ENCODE peak calls at places on chromosomes 1 and 21, in seven cellular contexts. One of them, this sample, is unnamed.
A peak's percentile ranks its signal among the peaks of the same experiment; 100 is the strongest.

GRCh38 chr21:41460578-41461527 is 34.8 kb downstream of the MX1 start:
- DNase-seq in K562: peak; percentile 58
- DNase-seq in SK-N-SH: peak; percentile 73
- DNase-seq in HepG2: peak; percentile 54
- DNase-seq in GM12878: no peak
- DNase-seq in H1: peak; percentile 70
- DNase-seq in HCT116: peak; percentile 27
- DNase-seq in this sample: peak; percentile 81

GRCh38 chr21:35940074-35940927 is 120.0 kb downstream of the SETD4 start:
- DNase-seq in H1: no peak
- DNase-seq in HepG2: peak; percentile 45
- DNase-seq in K562: no peak
- DNase-seq in GM12878: no peak
- DNase-seq in SK-N-SH: peak; percentile 34
- DNase-seq in HCT116: peak; percentile 68
- DNase-seq in this sample: peak; percentile 87

GRCh38 chr1:181383695-181384094 is 99.6 kb upstream of the CACNA1E start:
- DNase-seq in SK-N-SH: no peak
- DNase-seq in K562: no peak
- DNase-seq in HepG2: no peak
- DNase-seq in H1: no peak
- DNase-seq in HCT116: no peak
- DNase-seq in GM12878: no peak
- DNase-seq in this sample: no peak

GRCh38 chr1:65343286-65343685 is 33.9 kb downstream of the DNAJC6 start:
- DNase-seq in SK-N-SH: no peak
- DNase-seq in K562: no peak
- DNase-seq in HCT116: no peak
- DNase-seq in H1: no peak
- DNase-seq in HepG2: no peak
- DNase-seq in GM12878: no peak
- DNase-seq in this sample: no peak

GRCh38 chr1:11704226-11704619 is 12.7 kb downstream of the DRAXIN start:
- DNase-seq in HCT116: no peak
- DNase-seq in K562: no peak
- DNase-seq in HepG2: no peak
- DNase-seq in SK-N-SH: no peak
- DNase-seq in GM12878: no peak
- DNase-seq in H1: no peak
- DNase-seq in this sample: no peak

GRCh38 chr1:117059334-117059677 is 820 bp upstream of the TTF2 start:
- DNase-seq in HCT116: peak; percentile 31
- DNase-seq in HepG2: peak; percentile 24
- DNase-seq in H1: no peak
- DNase-seq in SK-N-SH: no peak
- DNase-seq in GM12878: peak; percentile 52
- DNase-seq in K562: no peak
- DNase-seq in this sample: peak; percentile 72

GRCh38 chr1:25053576-25054075 is 123.5 kb upstream of the RUNX3 start:
- DNase-seq in H1: no peak
- DNase-seq in K562: no peak
- DNase-seq in GM12878: no peak
- DNase-seq in HepG2: no peak
- DNase-seq in SK-N-SH: no peak
- DNase-seq in HCT116: no peak
- DNase-seq in this sample: no peak

GRCh38 chr1:63845346-63845745 is 71.5 kb downstream of the ROR1 start:
- DNase-seq in HepG2: no peak
- DNase-seq in H1: no peak
- DNase-seq in GM12878: no peak
- DNase-seq in K562: no peak
- DNase-seq in HCT116: no peak
- DNase-seq in SK-N-SH: no peak
- DNase-seq in this sample: no peak

GRCh38 chr1:22508991-22509390 is 54.3 kb upstream of the EPHA8 start:
- DNase-seq in HCT116: no peak
- DNase-seq in HepG2: no peak
- DNase-seq in SK-N-SH: no peak
- DNase-seq in GM12878: no peak
- DNase-seq in K562: no peak
- DNase-seq in H1: no peak
- DNase-seq in this sample: no peak

GRCh38 chr21:25491267-25491666 is 116.0 kb downstream of the MRPL39 start:
- DNase-seq in GM12878: no peak
- DNase-seq in HCT116: no peak
- DNase-seq in SK-N-SH: no peak
- DNase-seq in H1: no peak
- DNase-seq in HepG2: no peak
- DNase-seq in K562: no peak
- DNase-seq in this sample: no peak

GRCh38 chr1:44799770-44800584 is at the start of gene PLK3:
- DNase-seq in GM12878: peak; percentile 91
- DNase-seq in H1: peak; percentile 98
- DNase-seq in SK-N-SH: peak; percentile 97
- DNase-seq in HCT116: peak; percentile 96
- DNase-seq in HepG2: peak; percentile 92
- DNase-seq in K562: peak; percentile 92
- DNase-seq in this sample: peak; percentile 92

GRCh38 chr1:216750962-216751361 is 27.7 kb upstream of the ESRRG start:
- DNase-seq in GM12878: no peak
- DNase-seq in HCT116: no peak
- DNase-seq in SK-N-SH: no peak
- DNase-seq in HepG2: no peak
- DNase-seq in K562: no peak
- DNase-seq in H1: no peak
- DNase-seq in this sample: no peak

GRCh38 chr1:33388989-33389771 is 41.7 kb downstream of the PHC2 start:
- DNase-seq in SK-N-SH: no peak
- DNase-seq in GM12878: no peak
- DNase-seq in HCT116: no peak
- DNase-seq in H1: no peak
- DNase-seq in K562: no peak
- DNase-seq in HepG2: no peak
- DNase-seq in this sample: no peak

GRCh38 chr1:27416387-27417111 is 24.1 kb downstream of the GPR3 start:
- DNase-seq in H1: no peak
- DNase-seq in HCT116: peak; percentile 55
- DNase-seq in GM12878: peak; percentile 70
- DNase-seq in HepG2: peak; percentile 44
- DNase-seq in K562: peak; percentile 76
- DNase-seq in SK-N-SH: peak; percentile 45
- DNase-seq in this sample: peak; percentile 63

GRCh38 chr1:112956503-112957132 is 622 bp upstream of the SLC16A1 start:
- DNase-seq in K562: no peak
- DNase-seq in HepG2: peak; percentile 25
- DNase-seq in SK-N-SH: no peak
- DNase-seq in H1: no peak
- DNase-seq in HCT116: no peak
- DNase-seq in GM12878: no peak
- DNase-seq in this sample: no peak

GRCh38 chr1:26723013-26723991 is 27.5 kb downstream of the ARID1A start:
- DNase-seq in GM12878: no peak
- DNase-seq in HepG2: peak; percentile 82
- DNase-seq in K562: peak; percentile 84
- DNase-seq in SK-N-SH: peak; percentile 86
- DNase-seq in H1: peak; percentile 79
- DNase-seq in HCT116: peak; percentile 21
- DNase-seq in this sample: no peak

GRCh38 chr21:37079211-37079824 is 6.3 kb downstream of the TTC3 start:
- DNase-seq in GM12878: no peak
- DNase-seq in K562: no peak
- DNase-seq in HCT116: no peak
- DNase-seq in SK-N-SH: no peak
- DNase-seq in H1: no peak
- DNase-seq in HepG2: peak; percentile 25
- DNase-seq in this sample: no peak

GRCh38 chr1:198018529-198018928 is 101.4 kb downstream of the LHX9 start:
- DNase-seq in GM12878: no peak
- DNase-seq in K562: no peak
- DNase-seq in HCT116: peak; percentile 15
- DNase-seq in SK-N-SH: no peak
- DNase-seq in H1: no peak
- DNase-seq in HepG2: no peak
- DNase-seq in this sample: no peak

GRCh38 chr1:43531453-43531905 is 796 bp downstream of the PTPRF start:
- DNase-seq in H1: peak; percentile 76
- DNase-seq in K562: peak; percentile 85
- DNase-seq in HCT116: no peak
- DNase-seq in SK-N-SH: peak; percentile 89
- DNase-seq in GM12878: no peak
- DNase-seq in HepG2: no peak
- DNase-seq in this sample: no peak

GRCh38 chr1:209803568-209803967 is 2.4 kb downstream of the IRF6 start:
- DNase-seq in K562: no peak
- DNase-seq in GM12878: no peak
- DNase-seq in SK-N-SH: no peak
- DNase-seq in H1: no peak
- DNase-seq in HCT116: no peak
- DNase-seq in HepG2: no peak
- DNase-seq in this sample: no peak

DNA sequence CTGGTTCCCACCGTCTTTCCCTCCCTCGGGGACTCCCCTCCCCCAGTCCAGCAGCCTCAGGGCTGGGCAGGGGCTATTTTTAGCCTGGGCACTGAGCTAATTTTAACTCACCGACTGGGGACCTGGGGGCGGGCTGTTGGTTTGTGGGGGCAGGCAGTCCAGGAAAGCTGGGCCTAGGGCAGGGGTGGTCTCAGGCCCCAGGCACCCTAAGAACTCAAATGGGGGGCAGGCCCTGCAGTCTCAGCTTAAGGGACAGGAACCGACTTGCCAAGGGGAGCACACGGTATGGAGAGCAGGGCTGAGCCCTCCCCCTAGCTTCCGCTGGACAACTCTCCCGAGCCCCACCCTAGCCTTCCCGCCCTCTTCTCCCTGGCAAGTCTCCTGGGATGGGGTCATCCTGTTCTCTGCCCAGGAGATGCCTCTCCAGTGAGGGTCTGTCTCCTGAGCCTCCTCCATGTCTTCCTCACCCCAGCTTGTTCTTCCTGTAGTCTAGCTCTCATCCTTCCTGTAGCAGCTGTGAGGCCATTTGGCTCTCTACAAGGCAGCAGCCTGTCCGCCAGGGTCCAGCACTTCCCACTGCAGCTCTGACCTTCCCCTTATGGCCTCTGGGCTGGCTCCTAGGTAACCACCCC is 10.1 kb downstream of the MEF2D start:
- DNase-seq in K562: peak; percentile 52
- DNase-seq in HCT116: no peak
- DNase-seq in SK-N-SH: peak; percentile 46
- DNase-seq in HepG2: no peak
- DNase-seq in GM12878: no peak
- DNase-seq in H1: peak; percentile 67
- DNase-seq in this sample: no peak
- TF ChIP-seq JUND in K562: no peak
- TF ChIP-seq JUND in HCT116: no peak
- TF ChIP-seq JUND in SK-N-SH: no peak
- TF ChIP-seq JUND in HepG2: no peak
- TF ChIP-seq JUND in GM12878: no peak
- TF ChIP-seq JUND in H1: no peak
- TF ChIP-seq JUND in this sample: no peak

GRCh38 chr1:41666991-41667631 is 182.6 kb upstream of the EDN2 start:
- DNase-seq in SK-N-SH: no peak
- DNase-seq in H1: no peak
- DNase-seq in HepG2: no peak
- DNase-seq in K562: no peak
- DNase-seq in HCT116: no peak
- DNase-seq in GM12878: peak; percentile 53
- DNase-seq in this sample: no peak

GRCh38 chr1:41664861-41665640 is 180.6 kb upstream of the EDN2 start:
- DNase-seq in HepG2: no peak
- DNase-seq in K562: no peak
- DNase-seq in GM12878: no peak
- DNase-seq in HCT116: peak; percentile 39
- DNase-seq in SK-N-SH: no peak
- DNase-seq in H1: no peak
- DNase-seq in this sample: peak; percentile 43

GRCh38 chr1:41663671-41664400 is 179.4 kb upstream of the EDN2 start:
- DNase-seq in SK-N-SH: no peak
- DNase-seq in HepG2: no peak
- DNase-seq in HCT116: no peak
- DNase-seq in GM12878: no peak
- DNase-seq in H1: no peak
- DNase-seq in K562: no peak
- DNase-seq in this sample: no peak

GRCh38 chr1:41668967-41669366 is 184.5 kb upstream of the EDN2 start:
- DNase-seq in H1: no peak
- DNase-seq in SK-N-SH: no peak
- DNase-seq in K562: no peak
- DNase-seq in GM12878: no peak
- DNase-seq in HepG2: no peak
- DNase-seq in HCT116: no peak
- DNase-seq in this sample: no peak

GRCh38 chr1:41665962-41666917 is 181.8 kb upstream of the EDN2 start:
- DNase-seq in HepG2: no peak
- DNase-seq in SK-N-SH: no peak
- DNase-seq in GM12878: no peak
- DNase-seq in K562: no peak
- DNase-seq in HCT116: no peak
- DNase-seq in H1: no peak
- DNase-seq in this sample: no peak
- TF ChIP-seq JUND in HepG2: no peak
- TF ChIP-seq JUND in SK-N-SH: no peak
- TF ChIP-seq JUND in GM12878: no peak
- TF ChIP-seq JUND in K562: no peak
- TF ChIP-seq JUND in HCT116: no peak
- TF ChIP-seq JUND in H1: no peak
- TF ChIP-seq JUND in this sample: no peak

DNA sequence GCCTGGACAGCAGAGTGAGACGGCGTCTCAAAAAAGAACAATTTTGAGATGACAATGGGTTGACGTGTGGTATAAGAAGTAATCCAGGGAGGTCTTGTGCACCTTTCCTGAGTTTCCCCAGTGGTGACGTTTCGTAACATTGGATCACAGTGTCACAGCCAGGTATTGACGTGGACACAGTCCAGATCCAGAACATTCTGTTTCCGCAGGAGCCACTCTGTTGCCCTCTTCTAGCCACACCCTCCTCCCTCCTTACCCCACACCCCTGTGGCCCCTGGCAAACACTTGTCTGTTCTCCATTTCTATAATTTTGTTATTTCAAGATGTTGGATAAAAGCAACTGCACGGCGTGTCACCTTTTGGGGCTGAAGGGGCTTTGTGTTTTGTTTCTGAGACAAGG is 6.5 kb upstream of the TRAPPC10 start:
- DNase-seq in GM12878: no peak
- DNase-seq in K562: no peak
- DNase-seq in SK-N-SH: no peak
- DNase-seq in HepG2: no peak
- DNase-seq in HCT116: no peak
- DNase-seq in H1: no peak
- DNase-seq in this sample: no peak
- TF ChIP-seq JUND in GM12878: no peak
- TF ChIP-seq JUND in K562: no peak
- TF ChIP-seq JUND in SK-N-SH: no peak
- TF ChIP-seq JUND in HepG2: no peak
- TF ChIP-seq JUND in HCT116: no peak
- TF ChIP-seq JUND in H1: no peak
- TF ChIP-seq JUND in this sample: no peak

DNA sequence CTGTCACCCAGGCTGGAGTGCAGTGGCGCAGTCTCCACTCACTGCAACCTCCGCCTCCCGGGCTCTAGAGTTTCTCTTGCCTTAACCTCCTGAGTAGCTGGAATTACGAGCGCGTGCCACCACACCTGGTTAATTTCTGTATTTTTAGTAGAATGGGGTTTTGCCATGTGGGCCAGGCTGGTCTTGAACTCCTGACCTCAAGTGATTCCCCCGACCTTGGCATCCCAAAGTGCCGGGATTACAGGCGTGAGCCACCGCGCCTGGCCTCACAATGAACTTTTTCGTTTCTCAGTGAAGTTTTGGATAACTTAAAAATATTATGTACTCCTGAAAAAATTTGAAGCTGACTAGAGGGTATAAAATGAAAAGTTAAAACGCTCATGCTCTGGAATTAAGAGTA is 59.5 kb downstream of the TBCE start:
- DNase-seq in K562: no peak
- DNase-seq in HCT116: no peak
- DNase-seq in H1: no peak
- DNase-seq in HepG2: no peak
- DNase-seq in SK-N-SH: no peak
- DNase-seq in GM12878: no peak
- DNase-seq in this sample: no peak
- TF ChIP-seq JUND in K562: no peak
- TF ChIP-seq JUND in HCT116: no peak
- TF ChIP-seq JUND in H1: no peak
- TF ChIP-seq JUND in HepG2: no peak
- TF ChIP-seq JUND in SK-N-SH: no peak
- TF ChIP-seq JUND in GM12878: no peak
- TF ChIP-seq JUND in this sample: no peak